ENCODE peak calls at places on chromosomes 7 and 10, in eight cellular contexts. F is cardiac muscle cell, G is neural progenitor cell, Q is left ventricle myocardium inferior, L is GM12864, C is cardiac fibroblast, J is BJ, S is esophagus squamous epithelium. B is an unnamed sample.

GRCh38 chr7:46759711-46760480 is 822.0 kb downstream of the TNS3 start:
- DNase-seq in F (peak; percentile 62), G (no peak), Q (no peak), L (no peak), C (peak; percentile 71), J (no peak), S (no peak), B (peak; percentile 39)

GRCh38 chr10:103265712-103266329 is 11.1 kb upstream of the INA start:
- DNase-seq in F (peak; percentile 87), G (peak; percentile 89), Q (no peak), L (no peak), C (peak; percentile 83), J (no peak), S (no peak), B (peak; percentile 51)

GRCh38 chr7:40058027-40058426 is 76.4 kb downstream of the MPLKIP start:
- DNase-seq in F (no peak), G (no peak), Q (no peak), L (no peak), C (no peak), J (no peak), S (no peak), B (no peak)

GRCh38 chr7:81064446-81064845 is 145.6 kb upstream of the SEMA3C start:
- DNase-seq in F (peak; percentile 14), G (peak; percentile 17), Q (no peak), L (no peak), C (peak; percentile 12), J (no peak), S (no peak), B (no peak)

GRCh38 chr10:968546-969199 is 19.6 kb upstream of the GTPBP4 start:
- DNase-seq in F (peak; percentile 32), G (no peak), Q (no peak), L (no peak), C (peak; percentile 26), J (no peak), S (no peak), B (no peak)

GRCh38 chr7:150415161-150416160 is 35.0 kb upstream of the GIMAP8 start:
- DNase-seq in F (no peak), G (no peak), Q (no peak), L (no peak), C (no peak), J (no peak), S (no peak), B (no peak)

GRCh38 chr7:106952658-106953231 is 87.7 kb downstream of the PIK3CG start:
- DNase-seq in F (peak; percentile 7), G (no peak), Q (peak; percentile 45), L (no peak), C (no peak), J (no peak), S (no peak), B (no peak)

GRCh38 chr7:74002474-74003017 is 25.4 kb upstream of the ELN start:
- DNase-seq in F (peak; percentile 68), G (no peak), Q (peak; percentile 46), L (no peak), C (peak; percentile 69), J (peak; percentile 68), S (no peak), B (peak; percentile 58)

GRCh38 chr7:70356324-70356797 is 758.1 kb downstream of the AUTS2 start:
- DNase-seq in F (no peak), G (no peak), Q (no peak), L (no peak), C (no peak), J (no peak), S (no peak), B (no peak)

GRCh38 chr7:102098986-102099385 is 187.7 kb upstream of the SH2B2 start:
- DNase-seq in F (no peak), G (no peak), Q (no peak), L (no peak), C (no peak), J (no peak), S (no peak), B (no peak)

GRCh38 chr10:86688398-86688921 is 20.1 kb downstream of the LDB3 start:
- DNase-seq in F (peak; percentile 82), G (peak; percentile 79), Q (peak; percentile 56), L (no peak), C (peak; percentile 83), J (no peak), S (peak; percentile 10), B (peak; percentile 56)

GRCh38 chr10:130664526-130664925 is 528.3 kb downstream of the GLRX3 start:
- DNase-seq in F (no peak), G (no peak), Q (no peak), L (no peak), C (no peak), J (no peak), S (no peak), B (no peak)

GRCh38 chr7:79741684-79742083 is 288.2 kb upstream of the MAGI2 start:
- DNase-seq in F (peak; percentile 10), G (no peak), Q (no peak), L (no peak), C (peak; percentile 5), J (no peak), S (no peak), B (no peak)

GRCh38 chr10:89373916-89374711 is 3.7 kb upstream of the IFIT1B start:
- DNase-seq in F (peak; percentile 96), G (no peak), Q (peak; percentile 69), L (no peak), C (peak; percentile 97), J (peak; percentile 92), S (peak; percentile 22), B (peak; percentile 94)

GRCh38 chr10:90947025-90947960 is 26.4 kb upstream of the ANKRD1 start:
- DNase-seq in F (no peak), G (no peak), Q (no peak), L (peak; percentile 2), C (no peak), J (no peak), S (no peak), B (peak; percentile 67)

GRCh38 chr7:141076377-141076776 is 2.5 kb downstream of the TMEM178B start:
- DNase-seq in F (no peak), G (peak; percentile 79), Q (no peak), L (no peak), C (no peak), J (no peak), S (no peak), B (no peak)

GRCh38 chr10:102196893-102197292 is 29.2 kb upstream of the ELOVL3 start:
- DNase-seq in F (no peak), G (no peak), Q (no peak), L (no peak), C (no peak), J (no peak), S (no peak), B (no peak)

DNA sequence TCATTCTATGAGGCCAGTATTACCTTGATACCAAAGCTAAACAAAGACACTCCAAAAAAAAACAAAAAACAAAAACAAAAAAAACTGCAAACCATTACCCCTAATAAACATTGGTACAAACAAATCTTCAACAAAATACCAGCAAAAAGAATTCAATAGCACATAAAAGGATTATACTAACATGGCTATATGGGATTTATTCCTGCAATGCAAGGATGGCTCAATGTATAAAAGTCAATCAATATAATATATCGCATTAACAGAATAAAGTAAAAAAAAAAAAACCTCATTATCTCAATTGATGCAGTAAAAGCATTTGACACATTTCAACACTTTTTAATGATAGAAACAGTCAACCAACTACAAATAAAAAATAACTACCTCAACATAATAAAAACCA is 233.3 kb upstream of the NFE2L3 start:
- DNase-seq in F (no peak), G (no peak), Q (no peak), L (no peak), C (no peak), J (no peak), S (no peak), B (no peak)
- TF ChIP-seq CTCF in F (no peak), G (no peak), Q (no peak), L (no peak), C (no peak), J (no peak), S (no peak), B (no peak)

GRCh38 chr7:116715087-116715486 is 43.1 kb downstream of the MET start:
- DNase-seq in F (no peak), G (no peak), Q (no peak), L (no peak), C (no peak), J (no peak), S (no peak), B (no peak)
- TF ChIP-seq CTCF in F (no peak), G (no peak), Q (no peak), L (no peak), C (peak; percentile 22), J (peak; percentile 50), S (no peak), B (peak; percentile 45)

GRCh38 chr7:154569916-154570315 is 433.0 kb downstream of the PAXIP1 start:
- DNase-seq in F (no peak), G (no peak), Q (no peak), L (no peak), C (no peak), J (no peak), S (no peak), B (no peak)

GRCh38 chr7:154564676-154565075 is 438.2 kb downstream of the PAXIP1 start:
- DNase-seq in F (no peak), G (no peak), Q (no peak), L (no peak), C (no peak), J (no peak), S (no peak), B (no peak)

GRCh38 chr7:154568346-154568745 is 434.6 kb downstream of the PAXIP1 start:
- DNase-seq in F (no peak), G (peak; percentile 55), Q (no peak), L (no peak), C (no peak), J (no peak), S (no peak), B (no peak)

GRCh38 chr7:154571772-154572171 is 431.2 kb downstream of the PAXIP1 start:
- DNase-seq in F (no peak), G (no peak), Q (no peak), L (no peak), C (no peak), J (no peak), S (no peak), B (no peak)

GRCh38 chr7:154566877-154567276 is 436.0 kb downstream of the PAXIP1 start:
- DNase-seq in F (no peak), G (no peak), Q (no peak), L (no peak), C (no peak), J (no peak), S (no peak), B (no peak)
- TF ChIP-seq CTCF in F (no peak), G (peak; percentile 56), Q (no peak), L (no peak), C (no peak), J (no peak), S (no peak), B (no peak)

DNA sequence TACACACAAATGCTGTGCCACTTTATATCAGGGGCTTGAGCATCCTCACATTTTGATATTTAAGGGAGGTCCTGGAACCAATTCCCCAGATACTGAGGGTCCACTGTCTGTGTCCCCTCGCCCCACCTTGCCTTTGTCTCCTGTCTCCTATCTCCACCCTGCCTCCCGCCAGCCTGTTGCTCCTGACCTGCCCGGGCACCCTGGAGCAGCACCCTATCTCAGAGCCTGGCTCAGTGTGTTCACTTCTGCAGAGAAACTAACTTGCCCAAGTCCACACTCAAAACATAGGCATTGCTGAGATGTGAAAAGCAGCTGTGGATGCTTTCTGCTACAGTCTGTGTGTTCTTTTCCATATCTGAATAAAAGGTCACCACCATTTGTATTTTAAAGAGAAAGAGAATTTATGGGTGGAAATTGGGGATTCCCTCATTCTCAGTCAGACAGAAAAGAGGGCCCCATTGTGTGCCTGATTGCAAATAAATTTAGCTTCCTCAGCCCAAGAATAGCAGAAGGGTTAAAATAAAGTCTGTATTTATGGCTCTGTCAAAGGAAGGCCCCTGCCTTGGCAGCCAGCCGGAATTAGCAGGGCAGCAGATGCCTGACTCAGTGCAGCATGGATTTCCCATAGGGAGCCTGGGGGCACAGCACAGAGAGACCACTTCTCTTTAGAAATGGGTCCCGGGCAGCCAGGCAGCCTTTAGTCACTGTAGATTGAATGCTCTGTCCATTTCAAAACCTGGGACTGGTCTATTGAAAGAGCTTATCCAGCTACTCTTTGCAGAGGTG is 161.3 kb downstream of the EGFR start:
- DNase-seq in F (no peak), G (no peak), Q (no peak), L (no peak), C (no peak), J (no peak), S (no peak), B (no peak)
- TF ChIP-seq CTCF in F (no peak), G (no peak), Q (no peak), L (no peak), C (no peak), J (no peak), S (no peak), B (no peak)

B was measured in HFFc6.